ENCODE peak calls at places on chromosomes 2 and 18, in six cellular contexts. W, S, J, E, Z and R are unnamed samples.

GRCh38 chr18:75211721-75212625 is 1.4 kb downstream of the TSHZ1 start:
- DNase-seq in W (no peak), S (peak), J (peak), E (no peak), Z (peak), R (no peak)

GRCh38 chr2:62291517-62292137 is 95.7 kb downstream of the B3GNT2 start:
- DNase-seq in W (no peak), S (no peak), J (no peak), E (no peak), Z (no peak), R (no peak)

GRCh38 chr2:98412751-98413445 is 31.8 kb upstream of the INPP4A start:
- DNase-seq in W (no peak), S (peak), J (peak), E (peak), Z (peak), R (no peak)

GRCh38 chr2:81858998-81859397 is 1554.4 kb upstream of the LRRTM1 start:
- DNase-seq in W (no peak), S (no peak), J (no peak), E (no peak), Z (no peak), R (no peak)

GRCh38 chr2:16244966-16245320 is 304.6 kb downstream of the MYCN start:
- DNase-seq in W (no peak), S (no peak), J (no peak), E (no peak), Z (no peak), R (no peak)

GRCh38 chr2:163859951-163860350 is 124.1 kb upstream of the FIGN start:
- DNase-seq in W (no peak), S (peak), J (no peak), E (no peak), Z (no peak), R (no peak)

GRCh38 chr2:230849633-230850357 is 14.9 kb upstream of the ITM2C start:
- DNase-seq in W (peak), S (peak), J (no peak), E (no peak), Z (peak), R (no peak)

GRCh38 chr2:195490304-195490703 is 166.7 kb upstream of the SLC39A10 start:
- DNase-seq in W (no peak), S (no peak), J (no peak), E (no peak), Z (no peak), R (no peak)

GRCh38 chr18:8091042-8091441 is 518.2 kb upstream of the RAB12 start:
- DNase-seq in W (no peak), S (no peak), J (no peak), E (no peak), Z (no peak), R (peak)

GRCh38 chr2:66435549-66435875 is 587 bp downstream of the MEIS1 start:
- DNase-seq in W (no peak), S (no peak), J (no peak), E (no peak), Z (peak), R (no peak)

GRCh38 chr2:48341556-48342133 is 188.3 kb upstream of the STON1 start:
- DNase-seq in W (no peak), S (peak), J (no peak), E (no peak), Z (no peak), R (no peak)

GRCh38 chr2:51812138-51812866 is 780.4 kb upstream of the NRXN1 start:
- DNase-seq in W (no peak), S (peak), J (no peak), E (no peak), Z (no peak), R (no peak)

GRCh38 chr2:10818986-10819385 is 6.4 kb upstream of the PDIA6 start:
- DNase-seq in W (no peak), S (no peak), J (no peak), E (no peak), Z (no peak), R (no peak)

GRCh38 chr2:212392544-212392943 is 146.1 kb downstream of the ERBB4 start:
- DNase-seq in W (no peak), S (no peak), J (no peak), E (no peak), Z (no peak), R (no peak)

GRCh38 chr18:79493211-79493800 is 97.6 kb downstream of the NFATC1 start:
- DNase-seq in W (no peak), S (no peak), J (no peak), E (no peak), Z (no peak), R (peak)

GRCh38 chr2:130966149-130967019 is 126.9 kb downstream of the FAM168B start:
- DNase-seq in W (no peak), S (no peak), J (no peak), E (no peak), Z (no peak), R (no peak)

GRCh38 chr2:184316911-184317310 is 281.4 kb upstream of the ZNF804A start:
- DNase-seq in W (no peak), S (no peak), J (no peak), E (no peak), Z (no peak), R (no peak)

GRCh38 chr2:73359915-73360697 is 25.5 kb upstream of the ALMS1 start:
- DNase-seq in W (no peak), S (no peak), J (peak), E (no peak), Z (no peak), R (no peak)

GRCh38 chr2:22991844-22992243 is 393.1 kb upstream of the KLHL29 start:
- DNase-seq in W (no peak), S (no peak), J (no peak), E (no peak), Z (no peak), R (no peak)

GRCh38 chr2:17617955-17618354 is 77.5 kb downstream of the VSNL1 start:
- DNase-seq in W (no peak), S (no peak), J (no peak), E (no peak), Z (no peak), R (no peak)

GRCh38 chr2:69538872-69539548 is 101.8 kb upstream of the NFU1 start:
- DNase-seq in W (no peak), S (no peak), J (no peak), E (no peak), Z (no peak), R (no peak)

GRCh38 chr18:23884712-23885375 is 129.7 kb upstream of the TTC39C start:
- DNase-seq in W (peak), S (no peak), J (no peak), E (no peak), Z (no peak), R (peak)

GRCh38 chr2:241796610-241797138 is 12.3 kb upstream of the NEU4 start:
- DNase-seq in W (no peak), S (no peak), J (peak), E (no peak), Z (no peak), R (no peak)

GRCh38 chr2:127747621-127748020 is 46.3 kb downstream of the SFT2D3 start:
- DNase-seq in W (no peak), S (no peak), J (no peak), E (no peak), Z (no peak), R (no peak)

GRCh38 chr2:163401481-163401880 is 334.3 kb downstream of the FIGN start:
- DNase-seq in W (no peak), S (peak), J (no peak), E (no peak), Z (no peak), R (no peak)

DNA sequence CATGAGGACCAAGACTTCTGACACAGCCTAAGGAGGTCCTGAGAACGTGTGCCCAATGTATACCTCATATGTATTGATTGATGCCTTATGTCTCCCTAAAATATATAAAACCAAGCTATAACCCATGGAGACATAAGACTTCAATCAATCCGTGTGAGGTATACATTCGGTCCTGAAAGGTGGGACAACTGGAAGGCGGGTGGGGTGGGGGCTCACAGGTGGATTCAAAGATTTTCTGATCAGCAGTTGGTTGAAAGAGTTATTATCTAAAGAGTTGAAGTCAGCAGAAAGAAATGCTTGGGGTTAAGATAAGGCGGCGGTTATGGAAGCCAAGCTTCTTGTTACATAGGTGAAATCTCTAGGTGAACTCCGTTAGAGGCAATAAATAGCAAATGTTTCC is 25.7 kb upstream of the SH3RF3 start:
- DNase-seq in W (no peak), S (no peak), J (no peak), E (no peak), Z (no peak), R (no peak)
- TF ChIP-seq EP300 in W (no peak), S (no peak), J (no peak), E (no peak), Z (no peak), R (no peak)

DNA sequence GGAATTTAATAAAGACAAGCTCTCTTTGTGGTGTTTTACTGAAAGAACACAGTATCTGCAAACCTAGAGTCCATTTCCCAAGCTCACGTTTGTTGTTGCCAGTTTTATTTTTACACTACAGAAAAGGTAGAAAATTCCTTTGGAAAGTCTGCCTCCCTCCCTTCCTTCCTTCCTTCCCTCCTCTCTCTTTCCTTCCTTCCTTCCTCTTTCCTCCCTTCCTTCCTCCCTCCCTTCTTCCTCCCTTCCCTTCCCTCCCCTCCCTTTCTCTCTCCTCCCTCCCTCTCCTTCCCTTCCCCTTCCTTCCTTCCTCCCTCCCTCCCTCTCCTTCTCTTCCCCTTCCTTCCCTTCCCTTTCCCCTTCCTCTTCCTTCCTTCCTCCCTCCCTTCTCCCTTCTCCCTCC is 136.3 kb upstream of the REV1 start:
- DNase-seq in W (no peak), S (no peak), J (no peak), E (no peak), Z (no peak), R (no peak)
- H3K27ac ChIP-seq in W (no peak), S (no peak), J (no peak), E (no peak), Z (no peak), R (no peak)

DNA sequence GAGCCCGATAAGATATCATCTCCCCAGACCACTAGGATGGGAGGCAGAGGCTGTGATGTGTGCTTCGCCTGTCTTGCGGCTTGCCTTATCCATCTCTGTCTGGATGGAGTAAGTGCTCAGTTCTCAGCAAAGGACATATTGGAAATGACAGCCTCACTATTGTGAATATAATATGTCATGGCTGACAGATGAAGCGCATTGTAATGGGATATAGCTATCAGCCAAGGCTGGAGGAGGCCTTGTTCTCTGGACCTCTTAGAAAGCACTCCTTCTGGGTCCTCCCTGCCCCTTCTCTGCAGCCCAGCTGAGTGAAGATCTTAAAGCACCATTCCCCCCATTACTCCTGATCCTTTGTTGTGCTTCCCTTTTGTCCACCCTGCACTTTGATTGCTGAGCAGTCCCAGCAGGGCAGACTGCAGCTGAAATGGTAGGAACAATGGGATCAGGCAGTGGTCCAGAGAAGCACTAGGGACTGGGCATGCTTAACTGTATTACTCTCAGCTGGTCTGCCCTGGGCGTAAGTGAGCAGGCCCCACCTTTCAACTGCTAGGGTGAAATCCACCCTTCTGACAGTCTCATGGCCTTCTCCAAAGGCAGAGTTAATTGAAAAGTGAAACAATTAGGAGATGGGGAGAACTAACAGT is 265.3 kb downstream of the SETBP1 start:
- DNase-seq in W (no peak), S (no peak), J (no peak), E (no peak), Z (no peak), R (no peak)
- TF ChIP-seq EP300 in W (no peak), S (no peak), J (no peak), E (no peak), Z (no peak), R (no peak)

DNA sequence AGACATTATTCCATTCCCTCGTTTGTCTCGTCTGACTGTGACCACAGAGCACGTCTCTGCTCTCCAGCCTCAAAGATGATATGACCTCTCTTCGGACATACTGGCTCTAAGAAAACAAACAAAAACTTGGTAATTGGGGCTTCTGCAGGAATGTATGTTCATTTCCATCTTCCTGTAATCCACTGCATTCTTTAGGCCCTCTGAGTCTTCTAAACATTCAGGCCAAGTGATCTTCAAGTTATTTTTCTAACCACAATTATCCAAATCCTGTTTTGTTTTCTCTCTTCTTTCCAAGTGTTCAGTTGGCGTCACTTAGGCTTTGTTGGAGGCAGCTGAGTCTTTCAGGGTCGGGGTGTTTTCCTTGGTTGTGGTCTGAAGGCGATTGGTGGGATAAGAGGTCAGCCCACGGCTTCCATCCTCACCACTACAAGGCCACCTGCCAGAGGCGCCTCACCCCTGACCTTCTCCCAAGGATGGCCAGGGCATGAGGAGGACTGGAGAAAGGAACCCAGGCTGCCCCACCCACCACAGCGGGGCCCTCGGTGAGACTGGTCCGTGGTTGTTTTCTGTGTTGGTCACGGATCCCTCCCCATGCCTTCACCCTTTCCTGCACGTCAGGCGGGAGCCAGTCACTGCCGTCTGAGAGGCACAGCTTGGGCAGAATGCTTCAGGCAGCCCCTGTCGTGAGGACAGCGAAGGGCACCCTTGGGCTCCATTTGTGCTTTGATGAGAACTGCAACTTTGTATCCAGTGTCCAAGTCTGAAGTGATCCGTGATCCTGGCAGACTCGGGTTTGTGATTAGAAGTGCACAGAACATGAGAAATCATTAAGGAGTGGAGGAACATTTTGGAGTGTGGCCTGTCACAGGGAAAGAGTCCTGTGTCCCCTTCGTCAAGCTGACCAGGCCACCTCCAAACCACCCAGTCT is 88.6 kb upstream of the FHL2 start:
- DNase-seq in W (no peak), S (no peak), J (no peak), E (no peak), Z (no peak), R (peak)
- H3K27ac ChIP-seq in W (peak), S (no peak), J (no peak), E (no peak), Z (no peak), R (peak)

GRCh38 chr2:7018767-7019166 is 101.6 kb downstream of the RNF144A start:
- DNase-seq in W (no peak), S (no peak), J (peak), E (no peak), Z (no peak), R (no peak)

GRCh38 chr2:7018261-7018701 is 101.1 kb downstream of the RNF144A start:
- DNase-seq in W (no peak), S (no peak), J (peak), E (no peak), Z (no peak), R (no peak)

GRCh38 chr2:7016884-7017283 is 99.7 kb downstream of the RNF144A start:
- DNase-seq in W (no peak), S (no peak), J (no peak), E (no peak), Z (no peak), R (no peak)

GRCh38 chr2:7019191-7019590 is 102.0 kb downstream of the RNF144A start:
- DNase-seq in W (no peak), S (no peak), J (no peak), E (no peak), Z (no peak), R (no peak)

GRCh38 chr2:7017621-7018260 is 100.5 kb downstream of the RNF144A start:
- DNase-seq in W (no peak), S (no peak), J (peak), E (no peak), Z (no peak), R (no peak)
- TF ChIP-seq EP300 in W (no peak), S (no peak), J (no peak), E (no peak), Z (no peak), R (no peak)